ENCODE peak calls at places on chromosomes 6 and 20, in seven cellular contexts. One of them, this sample, is unnamed.

GRCh38 chr6:132969188-132969587 is 154.8 kb downstream of the RPS12 start:
- DNase-seq in stimulated activated CD4-positive, alpha-beta T cell treated with anti-CD3 and anti-CD28 coated beads, TNF-alpha, amount 100 ng/mL, for 48 hours: no peak
- DNase-seq in HFF-Myc: no peak
- DNase-seq in erythroblast: peak
- DNase-seq in NCI-H748 treated with DMSO at 0.1 percent for 48 hours: no peak
- DNase-seq in GM12865: no peak
- DNase-seq in lung microvascular endothelial cell: peak
- DNase-seq in this sample: no peak

GRCh38 chr6:79872303-79872702 is 75.0 kb downstream of the ELOVL4 start:
- DNase-seq in stimulated activated CD4-positive, alpha-beta T cell treated with anti-CD3 and anti-CD28 coated beads, TNF-alpha, amount 100 ng/mL, for 48 hours: no peak
- DNase-seq in HFF-Myc: no peak
- DNase-seq in erythroblast: no peak
- DNase-seq in NCI-H748 treated with DMSO at 0.1 percent for 48 hours: no peak
- DNase-seq in GM12865: no peak
- DNase-seq in lung microvascular endothelial cell: no peak
- DNase-seq in this sample: no peak

GRCh38 chr6:151154418-151154817 is 85.3 kb upstream of the AKAP12 start:
- DNase-seq in stimulated activated CD4-positive, alpha-beta T cell treated with anti-CD3 and anti-CD28 coated beads, TNF-alpha, amount 100 ng/mL, for 48 hours: no peak
- DNase-seq in HFF-Myc: no peak
- DNase-seq in erythroblast: no peak
- DNase-seq in NCI-H748 treated with DMSO at 0.1 percent for 48 hours: no peak
- DNase-seq in GM12865: no peak
- DNase-seq in lung microvascular endothelial cell: peak
- DNase-seq in this sample: no peak

GRCh38 chr20:19757487-19757972 is 528 bp upstream of the RIN2 start:
- DNase-seq in stimulated activated CD4-positive, alpha-beta T cell treated with anti-CD3 and anti-CD28 coated beads, TNF-alpha, amount 100 ng/mL, for 48 hours: no peak
- DNase-seq in HFF-Myc: no peak
- DNase-seq in erythroblast: no peak
- DNase-seq in NCI-H748 treated with DMSO at 0.1 percent for 48 hours: peak
- DNase-seq in GM12865: no peak
- DNase-seq in lung microvascular endothelial cell: peak
- DNase-seq in this sample: no peak

GRCh38 chr6:151914475-151914874 is 107.0 kb downstream of the ESR1 start:
- DNase-seq in stimulated activated CD4-positive, alpha-beta T cell treated with anti-CD3 and anti-CD28 coated beads, TNF-alpha, amount 100 ng/mL, for 48 hours: no peak
- DNase-seq in HFF-Myc: no peak
- DNase-seq in erythroblast: no peak
- DNase-seq in NCI-H748 treated with DMSO at 0.1 percent for 48 hours: no peak
- DNase-seq in GM12865: no peak
- DNase-seq in lung microvascular endothelial cell: no peak
- DNase-seq in this sample: no peak

GRCh38 chr6:43128926-43129325 is 42.1 kb upstream of the SRF start:
- DNase-seq in stimulated activated CD4-positive, alpha-beta T cell treated with anti-CD3 and anti-CD28 coated beads, TNF-alpha, amount 100 ng/mL, for 48 hours: no peak
- DNase-seq in HFF-Myc: no peak
- DNase-seq in erythroblast: no peak
- DNase-seq in NCI-H748 treated with DMSO at 0.1 percent for 48 hours: no peak
- DNase-seq in GM12865: no peak
- DNase-seq in lung microvascular endothelial cell: no peak
- DNase-seq in this sample: no peak

GRCh38 chr6:158999669-159000403 is at the start of gene RSPH3:
- DNase-seq in stimulated activated CD4-positive, alpha-beta T cell treated with anti-CD3 and anti-CD28 coated beads, TNF-alpha, amount 100 ng/mL, for 48 hours: peak
- DNase-seq in HFF-Myc: peak
- DNase-seq in erythroblast: peak
- DNase-seq in NCI-H748 treated with DMSO at 0.1 percent for 48 hours: peak
- DNase-seq in GM12865: peak
- DNase-seq in lung microvascular endothelial cell: peak
- DNase-seq in this sample: no peak

GRCh38 chr6:51077967-51078518 is 259.4 kb downstream of the TFAP2B start:
- DNase-seq in stimulated activated CD4-positive, alpha-beta T cell treated with anti-CD3 and anti-CD28 coated beads, TNF-alpha, amount 100 ng/mL, for 48 hours: no peak
- DNase-seq in HFF-Myc: no peak
- DNase-seq in erythroblast: no peak
- DNase-seq in NCI-H748 treated with DMSO at 0.1 percent for 48 hours: no peak
- DNase-seq in GM12865: no peak
- DNase-seq in lung microvascular endothelial cell: no peak
- DNase-seq in this sample: no peak

GRCh38 chr20:13567663-13568062 is 71.1 kb downstream of the TASP1 start:
- DNase-seq in stimulated activated CD4-positive, alpha-beta T cell treated with anti-CD3 and anti-CD28 coated beads, TNF-alpha, amount 100 ng/mL, for 48 hours: no peak
- DNase-seq in HFF-Myc: no peak
- DNase-seq in erythroblast: no peak
- DNase-seq in NCI-H748 treated with DMSO at 0.1 percent for 48 hours: no peak
- DNase-seq in GM12865: no peak
- DNase-seq in lung microvascular endothelial cell: no peak
- DNase-seq in this sample: no peak

GRCh38 chr20:42744756-42745465 is 444.8 kb downstream of the PTPRT start:
- DNase-seq in stimulated activated CD4-positive, alpha-beta T cell treated with anti-CD3 and anti-CD28 coated beads, TNF-alpha, amount 100 ng/mL, for 48 hours: no peak
- DNase-seq in HFF-Myc: no peak
- DNase-seq in erythroblast: no peak
- DNase-seq in NCI-H748 treated with DMSO at 0.1 percent for 48 hours: no peak
- DNase-seq in GM12865: no peak
- DNase-seq in lung microvascular endothelial cell: no peak
- DNase-seq in this sample: no peak

GRCh38 chr20:51335329-51335841 is 207.1 kb downstream of the NFATC2 start:
- DNase-seq in stimulated activated CD4-positive, alpha-beta T cell treated with anti-CD3 and anti-CD28 coated beads, TNF-alpha, amount 100 ng/mL, for 48 hours: peak
- DNase-seq in HFF-Myc: peak
- DNase-seq in erythroblast: no peak
- DNase-seq in NCI-H748 treated with DMSO at 0.1 percent for 48 hours: no peak
- DNase-seq in GM12865: peak
- DNase-seq in lung microvascular endothelial cell: peak
- DNase-seq in this sample: no peak

GRCh38 chr20:22495789-22496188 is 88.6 kb downstream of the FOXA2 start:
- DNase-seq in stimulated activated CD4-positive, alpha-beta T cell treated with anti-CD3 and anti-CD28 coated beads, TNF-alpha, amount 100 ng/mL, for 48 hours: no peak
- DNase-seq in HFF-Myc: no peak
- DNase-seq in erythroblast: no peak
- DNase-seq in NCI-H748 treated with DMSO at 0.1 percent for 48 hours: no peak
- DNase-seq in GM12865: no peak
- DNase-seq in lung microvascular endothelial cell: no peak
- DNase-seq in this sample: no peak

GRCh38 chr6:53273356-53273755 is 75.4 kb downstream of the ELOVL5 start:
- DNase-seq in stimulated activated CD4-positive, alpha-beta T cell treated with anti-CD3 and anti-CD28 coated beads, TNF-alpha, amount 100 ng/mL, for 48 hours: no peak
- DNase-seq in HFF-Myc: no peak
- DNase-seq in erythroblast: no peak
- DNase-seq in NCI-H748 treated with DMSO at 0.1 percent for 48 hours: no peak
- DNase-seq in GM12865: no peak
- DNase-seq in lung microvascular endothelial cell: no peak
- DNase-seq in this sample: no peak

GRCh38 chr20:46557231-46557956 is 6.9 kb upstream of the OCSTAMP start:
- DNase-seq in stimulated activated CD4-positive, alpha-beta T cell treated with anti-CD3 and anti-CD28 coated beads, TNF-alpha, amount 100 ng/mL, for 48 hours: no peak
- DNase-seq in HFF-Myc: peak
- DNase-seq in erythroblast: no peak
- DNase-seq in NCI-H748 treated with DMSO at 0.1 percent for 48 hours: no peak
- DNase-seq in GM12865: no peak
- DNase-seq in lung microvascular endothelial cell: peak
- DNase-seq in this sample: no peak

GRCh38 chr6:22028403-22028802 is 268.4 kb downstream of the PRL start:
- DNase-seq in stimulated activated CD4-positive, alpha-beta T cell treated with anti-CD3 and anti-CD28 coated beads, TNF-alpha, amount 100 ng/mL, for 48 hours: no peak
- DNase-seq in HFF-Myc: no peak
- DNase-seq in erythroblast: no peak
- DNase-seq in NCI-H748 treated with DMSO at 0.1 percent for 48 hours: no peak
- DNase-seq in GM12865: peak
- DNase-seq in lung microvascular endothelial cell: no peak
- DNase-seq in this sample: no peak

GRCh38 chr20:22836877-22837276 is 198.2 kb upstream of the SSTR4 start:
- DNase-seq in stimulated activated CD4-positive, alpha-beta T cell treated with anti-CD3 and anti-CD28 coated beads, TNF-alpha, amount 100 ng/mL, for 48 hours: no peak
- DNase-seq in HFF-Myc: no peak
- DNase-seq in erythroblast: peak
- DNase-seq in NCI-H748 treated with DMSO at 0.1 percent for 48 hours: no peak
- DNase-seq in GM12865: no peak
- DNase-seq in lung microvascular endothelial cell: peak
- DNase-seq in this sample: no peak

GRCh38 chr6:18495236-18495635 is 108.1 kb downstream of the RNF144B start:
- DNase-seq in stimulated activated CD4-positive, alpha-beta T cell treated with anti-CD3 and anti-CD28 coated beads, TNF-alpha, amount 100 ng/mL, for 48 hours: no peak
- DNase-seq in HFF-Myc: no peak
- DNase-seq in erythroblast: no peak
- DNase-seq in NCI-H748 treated with DMSO at 0.1 percent for 48 hours: no peak
- DNase-seq in GM12865: no peak
- DNase-seq in lung microvascular endothelial cell: no peak
- DNase-seq in this sample: no peak

GRCh38 chr20:63737940-63738686 is 1.5 kb upstream of the SLC2A4RG start:
- DNase-seq in stimulated activated CD4-positive, alpha-beta T cell treated with anti-CD3 and anti-CD28 coated beads, TNF-alpha, amount 100 ng/mL, for 48 hours: no peak
- DNase-seq in HFF-Myc: no peak
- DNase-seq in erythroblast: peak
- DNase-seq in NCI-H748 treated with DMSO at 0.1 percent for 48 hours: no peak
- DNase-seq in GM12865: peak
- DNase-seq in lung microvascular endothelial cell: peak
- DNase-seq in this sample: no peak